ENCODE peak calls at places on chromosomes 1 and 21, in six cellular contexts. U is Kasumi-1; I is activated CD8-positive, alpha-beta memory T cell treated with anti-CD3 and anti-CD28 coated beads, Interleukin-2, amount 50 U/mL, for 48 hours; E is NCI-H1105; Y is GM03348; W is hypothalamus. N is an unnamed sample.

GRCh38 chr1:115969509-115969908 is 6.8 kb upstream of the SLC22A15 start:
- DNase-seq in U (peak), I (no peak), E (no peak), Y (no peak), W (peak), N (peak)

GRCh38 chr1:229203030-229203751 is 67.7 kb upstream of the RAB4A start:
- DNase-seq in U (no peak), I (no peak), E (no peak), Y (peak), W (no peak), N (no peak)

GRCh38 chr1:54453509-54453908 is 47.3 kb upstream of the SSBP3 start:
- DNase-seq in U (no peak), I (no peak), E (no peak), Y (no peak), W (no peak), N (no peak)

GRCh38 chr1:229907884-229908633 is 159.0 kb upstream of the GALNT2 start:
- DNase-seq in U (no peak), I (no peak), E (no peak), Y (no peak), W (no peak), N (no peak)

GRCh38 chr21:19065164-19065563 is 661.6 kb upstream of the TMPRSS15 start:
- DNase-seq in U (no peak), I (no peak), E (no peak), Y (no peak), W (no peak), N (no peak)

GRCh38 chr1:109641341-109641740 is 14.6 kb upstream of the GSTM4 start:
- DNase-seq in U (no peak), I (no peak), E (no peak), Y (peak), W (no peak), N (no peak)

GRCh38 chr1:30198805-30199403 is 524.5 kb downstream of the MATN1 start:
- DNase-seq in U (no peak), I (no peak), E (no peak), Y (no peak), W (no peak), N (no peak)

GRCh38 chr1:46174448-46175231 is at the start of gene TSPAN1:
- DNase-seq in U (no peak), I (no peak), E (no peak), Y (peak), W (no peak), N (no peak)

GRCh38 chr1:221030121-221030649 is 150.9 kb downstream of the HLX start:
- DNase-seq in U (no peak), I (no peak), E (no peak), Y (no peak), W (no peak), N (no peak)

N was measured in T47D.